ENCODE peak calls at places on chromosomes 5 and 9, in five cellular contexts. E is HepG2, O is PC-3, G is DND-41, W is H1. U is an unnamed sample.

GRCh38 chr9:97284798-97285197 is 22.7 kb upstream of the CCDC180 start:
- DNase-seq in E (no peak), O (no peak), G (no peak), W (no peak), U (no peak)

GRCh38 chr5:114789773-114790402 is 379.8 kb downstream of the TRIM36 start:
- DNase-seq in E (peak; percentile 8), O (peak; percentile 51), G (no peak), W (no peak), U (peak; percentile 43)

GRCh38 chr5:143033535-143034260 is 263.5 kb downstream of the ARHGAP26 start:
- DNase-seq in E (no peak), O (peak; percentile 90), G (no peak), W (no peak), U (no peak)

GRCh38 chr5:68661237-68661636 is 432.6 kb upstream of the SLC30A5 start:
- DNase-seq in E (peak; percentile 3), O (peak; percentile 27), G (peak; percentile 11), W (peak; percentile 59), U (peak; percentile 66)

GRCh38 chr9:21688108-21689102 is 114.0 kb upstream of the MTAP start:
- DNase-seq in E (no peak), O (peak; percentile 84), G (no peak), W (no peak), U (no peak)

GRCh38 chr5:77908787-77909186 is 132.6 kb upstream of the TBCA start:
- DNase-seq in E (no peak), O (no peak), G (no peak), W (no peak), U (no peak)

GRCh38 chr9:83649515-83649914 is 26.6 kb downstream of the IDNK start:
- DNase-seq in E (no peak), O (no peak), G (no peak), W (no peak), U (no peak)

GRCh38 chr5:163705983-163706771 is 200.8 kb downstream of the MAT2B start:
- DNase-seq in E (no peak), O (no peak), G (no peak), W (no peak), U (no peak)

GRCh38 chr9:85553475-85553874 is 188.3 kb downstream of the AGTPBP1 start:
- DNase-seq in E (no peak), O (no peak), G (no peak), W (no peak), U (no peak)

GRCh38 chr5:134477462-134478245 is 47.8 kb upstream of the JADE2 start:
- DNase-seq in E (no peak), O (peak; percentile 7), G (no peak), W (no peak), U (no peak)

GRCh38 chr9:19161257-19162025 is 34.1 kb upstream of the PLIN2 start:
- DNase-seq in E (peak; percentile 100), O (peak; percentile 95), G (peak; percentile 61), W (no peak), U (peak; percentile 43)

GRCh38 chr5:53200309-53200708 is 90.8 kb upstream of the MOCS2 start:
- DNase-seq in E (no peak), O (no peak), G (no peak), W (no peak), U (no peak)

DNA sequence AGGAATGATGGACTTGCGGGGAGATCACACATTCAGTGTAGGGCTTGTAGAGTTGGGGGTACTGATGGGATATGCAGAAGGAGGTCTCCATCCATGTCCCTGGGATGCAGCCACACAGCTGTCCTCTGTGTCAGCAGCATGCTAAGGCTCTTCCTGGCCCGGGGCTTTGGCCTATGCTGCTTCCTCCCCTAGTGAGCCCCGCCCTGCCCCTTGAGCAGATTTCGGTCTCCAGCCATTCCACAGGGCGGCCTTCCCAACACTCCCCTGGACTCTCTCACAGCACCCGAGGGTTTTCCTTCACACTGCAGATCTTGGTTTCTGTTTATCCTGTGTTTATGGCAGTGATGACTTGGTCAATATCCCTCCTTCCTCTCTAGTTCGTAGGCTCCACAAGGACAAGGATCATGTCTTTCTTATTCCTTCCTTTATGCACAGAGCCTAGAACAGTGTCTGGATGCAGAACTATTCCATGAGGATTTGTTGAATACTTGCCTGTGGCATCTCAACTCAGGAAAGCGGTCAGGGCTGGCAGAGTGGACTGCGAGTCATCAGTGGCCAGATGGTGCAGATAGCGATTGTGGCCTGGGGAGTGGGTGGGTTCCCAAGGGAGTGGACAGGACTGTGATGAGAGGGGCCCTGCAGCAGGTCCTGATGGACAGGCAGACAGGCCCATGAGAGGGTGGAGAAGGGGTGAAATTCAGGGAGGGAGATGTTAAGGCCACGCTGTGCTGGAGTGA is 114.2 kb downstream of the RGS3 start:
- DNase-seq in E (no peak), O (peak; percentile 58), G (no peak), W (no peak), U (no peak)
- H3K4me1 ChIP-seq in E (peaks cover 34% of the 10 kb centered on the region), O (peaks cover 61% of the 10 kb centered on the region), G (peaks cover 52% of the 10 kb centered on the region), W (peaks cover 4% of the 10 kb centered on the region), U (no peaks in the 10 kb centered on the region)

DNA sequence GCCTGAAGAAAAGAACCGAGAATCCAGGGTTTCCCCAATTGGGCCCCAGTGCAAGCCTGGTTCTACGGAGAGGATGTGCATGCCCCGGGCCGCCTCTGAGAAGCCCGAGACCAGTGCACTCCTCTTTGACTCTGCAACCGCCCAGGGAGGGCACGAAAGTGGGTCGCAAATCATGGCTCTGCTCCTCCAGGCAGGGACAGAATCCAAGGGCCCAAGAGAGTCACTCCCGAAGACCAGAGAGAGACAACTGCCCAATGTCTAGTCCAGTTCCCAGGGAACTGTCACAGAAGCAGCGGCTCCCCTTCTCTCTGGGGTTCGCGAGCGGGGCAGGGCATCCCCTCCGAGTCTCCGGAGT is 107.8 kb downstream of the PSD2 start:
- DNase-seq in E (no peak), O (no peak), G (no peak), W (no peak), U (no peak)
- H3K4me3 ChIP-seq in E (no peak overlapping the region), O (no peak overlapping the region), G (no peak overlapping the region), W (peak overlapping the region; percentile 51), U (peak overlapping the region; percentile 39)

GRCh38 chr5:161850491-161850890 is 2.6 kb downstream of the GABRA1 start:
- DNase-seq in E (no peak), O (no peak), G (no peak), W (no peak), U (no peak)

GRCh38 chr5:161846731-161847130 is 1.2 kb upstream of the GABRA1 start:
- DNase-seq in E (no peak), O (peak; percentile 21), G (peak; percentile 41), W (peak; percentile 59), U (no peak)

GRCh38 chr5:161851691-161852299 is 3.9 kb downstream of the GABRA1 start:
- DNase-seq in E (no peak), O (peak; percentile 43), G (no peak), W (no peak), U (no peak)

GRCh38 chr5:161847447-161847846 is 473 bp upstream of the GABRA1 start:
- DNase-seq in E (no peak), O (no peak), G (no peak), W (peak; percentile 45), U (no peak)

GRCh38 chr5:161847896-161848510 is at the start of gene GABRA1:
- DNase-seq in E (no peak), O (no peak), G (no peak), W (peak; percentile 57), U (no peak)
- TF ChIP-seq EZH2 in E (no peak), O (no peak), G (no peak), W (no peak), U (no peak)

DNA sequence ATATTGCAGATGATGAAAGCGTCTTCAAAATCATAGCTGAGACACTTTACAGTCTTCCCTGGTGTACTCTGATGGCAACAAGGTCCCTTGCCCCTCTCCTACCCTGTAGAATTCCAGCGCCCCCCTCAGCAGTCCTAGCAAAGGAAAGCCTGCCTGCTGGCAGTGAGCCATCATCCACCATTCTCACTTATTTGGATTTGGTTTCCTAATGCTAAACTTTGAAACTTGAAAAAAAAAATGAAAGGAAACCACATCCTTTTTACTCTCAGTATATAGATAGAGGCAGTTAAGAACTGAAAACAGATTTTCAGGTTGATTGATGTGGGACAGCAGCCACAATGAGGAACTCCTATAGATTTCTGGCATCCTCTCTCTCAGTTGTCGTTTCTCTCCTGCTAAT is at the start of gene GZMA:
- DNase-seq in E (no peak), O (no peak), G (peak; percentile 74), W (no peak), U (no peak)
- H3K4me1 ChIP-seq in E (no peaks in the 10 kb centered on the region), O (no peaks in the 10 kb centered on the region), G (peaks cover 46% of the 10 kb centered on the region), W (no peaks in the 10 kb centered on the region), U (no peaks in the 10 kb centered on the region)

DNA sequence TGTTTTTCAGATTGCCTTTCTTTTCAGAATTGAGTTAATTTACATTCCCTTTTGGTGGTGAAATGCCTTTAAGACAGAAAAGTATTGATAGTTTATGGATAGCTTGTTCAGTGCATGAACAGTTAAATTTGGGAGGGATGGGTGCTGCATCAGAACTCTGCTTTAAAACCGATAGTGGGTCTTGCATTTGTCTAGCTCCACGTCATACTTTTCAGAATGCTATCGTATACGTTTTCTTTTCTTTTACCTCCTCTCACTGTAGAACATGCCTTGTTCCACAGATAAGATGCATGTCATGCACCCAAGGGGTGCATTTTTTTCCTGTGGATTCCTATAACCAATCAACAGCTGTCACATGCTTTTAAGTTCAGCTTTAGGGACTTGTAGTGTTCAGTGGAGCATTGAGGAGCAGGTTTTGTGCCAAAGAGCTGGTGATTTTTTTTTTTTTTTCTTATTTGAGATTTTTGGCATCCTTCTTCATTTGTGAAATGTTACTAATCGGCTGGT is 2.3 kb downstream of the SLC44A1 start:
- DNase-seq in E (no peak), O (no peak), G (no peak), W (no peak), U (no peak)
- H3K4me3 ChIP-seq in E (peak overlapping the region; percentile 98), O (peak overlapping the region; percentile 87), G (no peak overlapping the region), W (peak overlapping the region; percentile 70), U (no peak overlapping the region)

GRCh38 chr5:73438048-73438896 is 10.3 kb downstream of the FOXD1 start:
- DNase-seq in E (no peak), O (peak; percentile 8), G (no peak), W (no peak), U (no peak)
- TF ChIP-seq EZH2 in E (no peak), O (no peak), G (no peak), W (no peak), U (no peak)

U was measured in A673.